ENCODE peak calls at places on chromosomes 2 and 18, in four cellular contexts. V is K562, S is GM12878, L is HL-60. T is an unnamed sample.

GRCh38 chr18:76565238-76566173 is 70.5 kb upstream of the ZNF516 start:
- DNase-seq in V (peak; percentile 47), L (peak; percentile 97), S (no peak), T (no peak)

GRCh38 chr2:195029804-195030654 is 627.0 kb upstream of the SLC39A10 start:
- DNase-seq in V (no peak), S (no peak), L (no peak), T (no peak)

GRCh38 chr2:234989183-234989701 is 37.4 kb downstream of the SH3BP4 start:
- DNase-seq in L (no peak), S (no peak), V (no peak), T (no peak)

GRCh38 chr18:74477771-74478170 is 18.4 kb upstream of the CNDP2 start:
- DNase-seq in V (no peak), S (no peak), L (no peak), T (no peak)

GRCh38 chr2:190404487-190404886 is 3.7 kb upstream of the MFSD6 start:
- DNase-seq in S (no peak), L (peak; percentile 47), V (peak; percentile 65), T (no peak)

GRCh38 chr2:233453916-233454315 is 99.6 kb downstream of the DGKD start:
- DNase-seq in V (no peak), S (no peak), L (no peak), T (no peak)

GRCh38 chr2:139427164-139427563 is 647.0 kb upstream of the NXPH2 start:
- DNase-seq in S (no peak), L (no peak), V (no peak), T (no peak)

GRCh38 chr2:145085616-145086015 is 565.7 kb upstream of the ZEB2 start:
- DNase-seq in V (no peak), S (no peak), L (no peak), T (no peak)

GRCh38 chr2:149039213-149039724 is 770 bp downstream of the LYPD6B start:
- DNase-seq in S (no peak), L (no peak), V (no peak), T (no peak)

GRCh38 chr18:55998071-55998522 is 410.1 kb upstream of the TCF4 start:
- DNase-seq in S (no peak), V (no peak), L (no peak), T (no peak)

GRCh38 chr2:115573756-115574155 is 1131.3 kb downstream of the DPP10 start:
- DNase-seq in V (no peak), S (no peak), L (no peak), T (no peak)

GRCh38 chr2:234608946-234609345 is 112.1 kb upstream of the ARL4C start:
- DNase-seq in V (no peak), S (no peak), L (no peak), T (no peak)

GRCh38 chr2:236859896-236860295 is 225.8 kb upstream of the COPS8 start:
- DNase-seq in S (no peak), V (no peak), L (no peak), T (no peak)

GRCh38 chr2:43634604-43635306 is 2.3 kb upstream of the PLEKHH2 start:
- DNase-seq in L (no peak), V (no peak), S (no peak), T (no peak)

GRCh38 chr18:74172697-74173433 is 24.5 kb downstream of the TIMM21 start:
- DNase-seq in S (no peak), L (no peak), V (no peak), T (no peak)

GRCh38 chr2:173354601-173355131 is at the start of gene CDCA7:
- DNase-seq in S (no peak), V (peak; percentile 94), L (peak; percentile 67), T (peak; percentile 71)
- TF ChIP-seq SPI1 in S (no peak), V (no peak), L (no peak), T (no peak)

GRCh38 chr2:74760875-74761630 is 72.9 kb upstream of the HK2 start:
- DNase-seq in V (no peak), S (no peak), L (no peak), T (no peak)

GRCh38 chr2:74759991-74760390 is 73.9 kb upstream of the HK2 start:
- DNase-seq in V (no peak), S (no peak), L (no peak), T (no peak)

GRCh38 chr2:74751981-74752808 is 81.7 kb upstream of the HK2 start:
- DNase-seq in L (no peak), V (no peak), S (no peak), T (no peak)

GRCh38 chr2:74756356-74756890 is 77.5 kb upstream of the HK2 start:
- DNase-seq in L (no peak), V (no peak), S (no peak), T (no peak)
- TF ChIP-seq POLR2AphosphoS5 in L (no peak), V (no peak), S (no peak), T (no peak)

DNA sequence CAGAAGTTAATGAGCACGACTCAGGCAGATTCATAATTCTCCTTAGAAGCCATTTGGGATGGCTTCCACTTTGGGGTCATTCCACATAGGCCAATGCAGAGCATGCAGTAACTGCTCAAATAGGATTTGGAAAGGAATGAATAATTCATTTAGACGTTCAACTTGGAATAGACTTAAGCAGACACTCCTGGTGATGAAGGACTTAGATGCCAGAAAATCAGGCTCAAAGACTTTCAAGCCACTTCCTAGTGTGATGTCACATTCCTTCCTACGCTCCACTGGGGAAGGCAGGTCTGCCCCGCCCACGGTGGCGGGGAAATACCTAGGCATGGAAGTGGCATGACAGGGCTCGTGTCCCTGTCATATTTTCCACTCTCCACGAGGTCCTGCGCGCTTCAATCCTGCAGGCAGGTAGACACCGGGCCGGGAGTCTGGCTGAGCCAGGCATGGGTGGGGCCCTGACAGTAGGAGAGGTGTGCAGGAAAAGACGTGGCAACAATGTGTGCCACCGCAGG is at the start of gene IL1RL2:
- DNase-seq in S (no peak), V (no peak), L (no peak), T (no peak)
- TF ChIP-seq SPI1 in S (no peak), V (no peak), L (no peak), T (no peak)

GRCh38 chr2:218285604-218286003 is 6.7 kb downstream of the TMBIM1 start:
- DNase-seq in V (no peak), S (no peak), L (no peak), T (no peak)

GRCh38 chr2:218284106-218284811 is 8.0 kb downstream of the TMBIM1 start:
- DNase-seq in V (peak; percentile 55), L (no peak), S (no peak), T (peak; percentile 60)

GRCh38 chr2:218280260-218280870 is 10.0 kb downstream of the PNKD start:
- DNase-seq in L (no peak), S (no peak), V (no peak), T (no peak)

GRCh38 chr2:218281449-218281848 is 10.9 kb downstream of the TMBIM1 start:
- DNase-seq in S (no peak), L (no peak), V (no peak), T (no peak)

DNA sequence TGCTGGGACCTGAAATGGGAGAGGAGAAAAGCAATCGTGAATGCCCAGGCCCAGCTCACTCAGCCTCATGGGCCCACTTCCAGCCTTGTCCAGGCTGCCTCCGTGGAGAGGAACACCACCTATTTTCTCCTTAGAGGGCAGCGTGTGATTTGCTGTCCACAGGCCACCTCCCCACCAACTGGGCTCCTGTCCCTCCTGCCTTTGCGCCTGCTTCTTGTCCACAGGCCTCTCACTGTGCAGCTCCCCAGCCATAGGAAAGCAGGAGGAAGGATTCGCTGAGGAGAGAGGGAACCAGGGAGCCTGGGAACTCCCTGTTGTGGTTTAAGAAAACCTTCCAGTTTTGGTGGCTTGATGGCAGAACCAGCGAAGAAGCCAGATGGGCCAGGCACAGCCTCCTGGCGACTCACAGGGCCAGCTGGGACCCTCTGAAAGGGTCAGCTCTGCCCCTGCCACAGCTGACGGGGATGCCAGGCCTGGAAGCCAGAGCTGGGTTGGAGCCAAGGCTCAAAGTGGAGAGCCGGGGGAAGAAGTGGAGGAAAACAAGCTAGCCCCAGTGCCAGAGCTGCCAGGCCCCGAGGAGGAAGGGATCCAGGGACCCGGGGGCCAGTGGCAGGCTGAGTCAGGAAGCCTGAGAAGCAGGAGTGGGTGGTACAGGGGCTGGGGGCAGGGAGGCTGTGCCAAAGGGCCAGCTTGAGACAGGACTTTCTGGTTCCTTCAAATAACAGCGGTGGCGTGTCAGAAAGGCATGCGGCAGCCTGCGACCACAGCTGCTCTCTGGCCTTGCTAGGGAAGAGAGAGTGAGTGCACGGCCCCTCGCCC is 9.9 kb downstream of the TMBIM1 start:
- DNase-seq in V (no peak), L (no peak), S (no peak), T (no peak)
- TF ChIP-seq POLR2AphosphoS5 in V (no peak), L (no peak), S (no peak), T (no peak)

DNA sequence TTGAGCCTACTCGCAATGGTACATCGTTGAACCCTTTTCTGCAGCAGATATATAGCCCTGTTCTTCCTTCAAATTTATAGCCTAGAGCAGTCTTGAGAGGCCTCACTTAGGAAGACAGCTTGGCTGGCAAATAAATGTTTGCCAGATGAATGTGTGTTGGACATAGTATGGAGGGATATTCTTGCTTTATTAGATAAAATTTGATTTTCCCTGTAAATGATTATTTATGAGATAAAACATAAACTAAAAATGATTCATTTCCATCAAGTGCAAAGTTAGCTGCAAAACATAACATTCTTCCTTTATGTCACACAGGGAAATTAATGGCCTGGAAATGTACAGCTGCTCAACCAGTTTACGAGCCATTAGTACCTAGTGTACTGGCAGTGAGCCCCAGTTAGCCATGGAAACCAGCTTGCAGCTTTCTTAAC is 82.5 kb downstream of the LIMS1 start:
- DNase-seq in L (no peak), S (no peak), V (no peak), T (no peak)
- TF ChIP-seq SPI1 in L (no peak), S (no peak), V (no peak), T (no peak)

GRCh38 chr18:3248062-3248669 is 565 bp downstream of the MYL12A start:
- DNase-seq in S (no peak), L (no peak), V (no peak), T (no peak)

GRCh38 chr18:3248670-3249359 is 1.2 kb downstream of the MYL12A start:
- DNase-seq in S (no peak), L (peak; percentile 70), V (peak; percentile 39), T (no peak)

GRCh38 chr18:3245853-3246635 is 1.6 kb upstream of the MYL12A start:
- DNase-seq in L (peak; percentile 76), V (peak; percentile 82), S (no peak), T (peak; percentile 36)

GRCh38 chr18:3246636-3247242 is 862 bp upstream of the MYL12A start:
- DNase-seq in V (peak; percentile 80), S (no peak), L (no peak), T (no peak)

GRCh38 chr18:3247243-3248061 is at the start of gene MYL12A:
- DNase-seq in S (peak; percentile 98), L (peak; percentile 99), V (peak; percentile 97), T (peak; percentile 80)
- TF ChIP-seq POLR2AphosphoS5 in S (peak; percentile 99), L (peak; percentile 98), V (peak; percentile 98), T (peak; percentile 97)

DNA sequence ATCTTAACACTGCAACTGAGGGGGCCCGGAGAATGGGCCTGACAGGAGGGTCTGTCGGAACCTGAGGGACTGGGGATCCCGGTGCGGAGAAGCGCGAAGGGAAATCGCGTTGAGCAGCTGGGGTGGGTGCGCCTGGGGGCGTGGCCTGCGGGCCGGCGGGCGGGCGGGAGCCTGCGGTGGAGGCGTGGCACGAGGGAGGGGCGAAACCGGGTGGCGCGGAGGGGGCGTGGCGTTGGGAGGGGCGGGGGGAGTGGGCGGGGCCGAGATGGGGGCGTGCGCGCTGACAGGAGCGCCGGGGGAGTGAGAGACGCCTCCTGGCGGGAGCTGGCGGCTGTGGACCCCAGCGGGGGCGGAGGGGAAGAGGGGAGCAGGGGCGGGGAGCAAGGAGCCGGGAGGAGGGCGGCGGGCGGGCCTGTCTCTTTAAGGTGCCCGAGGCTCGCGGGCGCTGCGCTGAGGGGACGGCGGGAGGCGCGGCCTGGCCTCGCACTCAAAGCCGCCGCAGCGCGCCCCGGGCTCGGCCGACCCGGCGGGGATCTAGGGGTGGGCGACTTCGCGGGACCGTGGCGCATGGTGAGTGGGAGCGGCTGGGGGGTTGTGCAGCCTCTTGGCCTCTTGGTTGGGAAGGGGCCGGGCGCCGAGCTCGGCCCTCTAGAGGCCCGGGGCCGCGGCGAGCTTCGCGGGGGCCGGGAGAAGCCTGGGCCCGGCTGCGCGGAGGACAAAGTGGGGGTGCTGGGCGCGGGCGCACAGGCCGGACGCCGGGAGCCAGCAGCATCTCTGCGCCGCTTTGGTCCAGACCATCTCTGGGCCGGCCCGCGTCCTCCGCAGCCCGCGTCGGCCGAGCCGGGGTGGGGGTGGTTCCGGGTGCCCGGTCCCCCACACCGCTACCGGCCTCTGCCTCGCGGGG is at the start of gene TWSG1:
- DNase-seq in S (peak; percentile 62), V (peak; percentile 99), L (peak; percentile 87), T (peak; percentile 93)
- TF ChIP-seq SPI1 in S (no peak), V (no peak), L (no peak), T (no peak)